ENCODE peak calls at places on chromosomes 12 and 14, in six cellular contexts. One of them, this sample, is unnamed.

GRCh38 chr12:124545508-124546418 is 21.6 kb downstream of the NCOR2 start:
- DNase-seq in psoas muscle: no peak
- DNase-seq in esophagus squamous epithelium: no peak
- DNase-seq in HepG2: no peak
- DNase-seq in heart left ventricle: no peak
- DNase-seq in fibroblast of mammary gland: peak
- DNase-seq in this sample: peak

GRCh38 chr14:95417492-95417891 is 97.8 kb upstream of the CLMN start:
- DNase-seq in heart left ventricle: no peak
- DNase-seq in fibroblast of mammary gland: no peak
- DNase-seq in psoas muscle: no peak
- DNase-seq in esophagus squamous epithelium: no peak
- DNase-seq in HepG2: no peak
- DNase-seq in this sample: no peak

GRCh38 chr12:6780573-6780972 is 8.3 kb downstream of the LAG3 start:
- DNase-seq in psoas muscle: no peak
- DNase-seq in esophagus squamous epithelium: no peak
- DNase-seq in fibroblast of mammary gland: no peak
- DNase-seq in HepG2: no peak
- DNase-seq in heart left ventricle: no peak
- DNase-seq in this sample: no peak

GRCh38 chr12:67080637-67081036 is 188.5 kb upstream of the CAND1 start:
- DNase-seq in HepG2: no peak
- DNase-seq in psoas muscle: no peak
- DNase-seq in heart left ventricle: no peak
- DNase-seq in esophagus squamous epithelium: no peak
- DNase-seq in fibroblast of mammary gland: no peak
- DNase-seq in this sample: no peak

GRCh38 chr12:45050751-45051489 is at the start of gene DBX2:
- DNase-seq in HepG2: no peak
- DNase-seq in esophagus squamous epithelium: no peak
- DNase-seq in heart left ventricle: no peak
- DNase-seq in fibroblast of mammary gland: no peak
- DNase-seq in psoas muscle: no peak
- DNase-seq in this sample: no peak

GRCh38 chr14:23725980-23726746 is 90.0 kb downstream of the DHRS2 start:
- DNase-seq in esophagus squamous epithelium: no peak
- DNase-seq in heart left ventricle: no peak
- DNase-seq in psoas muscle: no peak
- DNase-seq in HepG2: no peak
- DNase-seq in fibroblast of mammary gland: no peak
- DNase-seq in this sample: no peak

GRCh38 chr14:100535287-100536131 is 51.7 kb downstream of the BEGAIN start:
- DNase-seq in heart left ventricle: peak
- DNase-seq in HepG2: no peak
- DNase-seq in fibroblast of mammary gland: no peak
- DNase-seq in esophagus squamous epithelium: no peak
- DNase-seq in psoas muscle: peak
- DNase-seq in this sample: no peak

GRCh38 chr14:105710119-105711057 is 184.0 kb downstream of the TMEM121 start:
- DNase-seq in esophagus squamous epithelium: no peak
- DNase-seq in HepG2: no peak
- DNase-seq in fibroblast of mammary gland: no peak
- DNase-seq in heart left ventricle: no peak
- DNase-seq in psoas muscle: no peak
- DNase-seq in this sample: no peak

GRCh38 chr14:23118506-23119361 is at the start of gene CEBPE:
- DNase-seq in fibroblast of mammary gland: no peak
- DNase-seq in HepG2: no peak
- DNase-seq in esophagus squamous epithelium: no peak
- DNase-seq in heart left ventricle: no peak
- DNase-seq in psoas muscle: no peak
- DNase-seq in this sample: no peak

GRCh38 chr12:63301311-63301710 is 150.3 kb upstream of the AVPR1A start:
- DNase-seq in psoas muscle: no peak
- DNase-seq in esophagus squamous epithelium: no peak
- DNase-seq in HepG2: no peak
- DNase-seq in heart left ventricle: no peak
- DNase-seq in fibroblast of mammary gland: no peak
- DNase-seq in this sample: no peak

GRCh38 chr12:48934312-48934706 is 9.0 kb upstream of the FKBP11 start:
- DNase-seq in fibroblast of mammary gland: no peak
- DNase-seq in heart left ventricle: peak
- DNase-seq in HepG2: peak
- DNase-seq in esophagus squamous epithelium: no peak
- DNase-seq in psoas muscle: no peak
- DNase-seq in this sample: no peak

GRCh38 chr12:64390275-64390851 is at the start of gene C12orf56:
- DNase-seq in heart left ventricle: no peak
- DNase-seq in HepG2: no peak
- DNase-seq in esophagus squamous epithelium: no peak
- DNase-seq in psoas muscle: peak
- DNase-seq in fibroblast of mammary gland: peak
- DNase-seq in this sample: no peak

GRCh38 chr14:33564774-33565630 is 385.9 kb downstream of the EGLN3 start:
- DNase-seq in HepG2: peak
- DNase-seq in esophagus squamous epithelium: no peak
- DNase-seq in fibroblast of mammary gland: peak
- DNase-seq in heart left ventricle: no peak
- DNase-seq in psoas muscle: no peak
- DNase-seq in this sample: peak

GRCh38 chr12:27276275-27276674 is 32.2 kb downstream of the STK38L start:
- DNase-seq in heart left ventricle: no peak
- DNase-seq in psoas muscle: no peak
- DNase-seq in fibroblast of mammary gland: no peak
- DNase-seq in HepG2: no peak
- DNase-seq in esophagus squamous epithelium: no peak
- DNase-seq in this sample: no peak

GRCh38 chr12:42957136-42957535 is 367.6 kb upstream of the PRICKLE1 start:
- DNase-seq in psoas muscle: no peak
- DNase-seq in fibroblast of mammary gland: no peak
- DNase-seq in esophagus squamous epithelium: no peak
- DNase-seq in heart left ventricle: no peak
- DNase-seq in HepG2: no peak
- DNase-seq in this sample: no peak

GRCh38 chr12:109952160-109952858 is 43.9 kb downstream of the GIT2 start:
- DNase-seq in HepG2: no peak
- DNase-seq in fibroblast of mammary gland: no peak
- DNase-seq in esophagus squamous epithelium: no peak
- DNase-seq in heart left ventricle: no peak
- DNase-seq in psoas muscle: no peak
- DNase-seq in this sample: peak

GRCh38 chr14:103072595-103073366 is 11.2 kb upstream of the LBHD2 start:
- DNase-seq in heart left ventricle: no peak
- DNase-seq in esophagus squamous epithelium: no peak
- DNase-seq in fibroblast of mammary gland: no peak
- DNase-seq in psoas muscle: no peak
- DNase-seq in HepG2: no peak
- DNase-seq in this sample: no peak

GRCh38 chr14:24053548-24054323 is 1.9 kb downstream of the CARMIL3 start:
- DNase-seq in esophagus squamous epithelium: no peak
- DNase-seq in HepG2: no peak
- DNase-seq in heart left ventricle: no peak
- DNase-seq in psoas muscle: no peak
- DNase-seq in fibroblast of mammary gland: no peak
- DNase-seq in this sample: no peak

GRCh38 chr14:35687335-35687939 is 121.7 kb downstream of the RALGAPA1 start:
- DNase-seq in psoas muscle: no peak
- DNase-seq in heart left ventricle: no peak
- DNase-seq in esophagus squamous epithelium: no peak
- DNase-seq in HepG2: peak
- DNase-seq in fibroblast of mammary gland: peak
- DNase-seq in this sample: peak

GRCh38 chr12:18723752-18724151 is 14.1 kb downstream of the PLCZ1 start:
- DNase-seq in esophagus squamous epithelium: no peak
- DNase-seq in heart left ventricle: no peak
- DNase-seq in fibroblast of mammary gland: peak
- DNase-seq in psoas muscle: no peak
- DNase-seq in HepG2: no peak
- DNase-seq in this sample: no peak

GRCh38 chr12:1519642-1520041 is 74.7 kb downstream of the FBXL14 start:
- DNase-seq in psoas muscle: no peak
- DNase-seq in fibroblast of mammary gland: no peak
- DNase-seq in esophagus squamous epithelium: no peak
- DNase-seq in heart left ventricle: no peak
- DNase-seq in HepG2: no peak
- DNase-seq in this sample: no peak

GRCh38 chr12:46371718-46372130 is 849 bp downstream of the SLC38A2 start:
- DNase-seq in heart left ventricle: peak
- DNase-seq in HepG2: no peak
- DNase-seq in fibroblast of mammary gland: no peak
- DNase-seq in esophagus squamous epithelium: peak
- DNase-seq in psoas muscle: peak
- DNase-seq in this sample: peak

GRCh38 chr12:129902371-129903091 is 1.3 kb downstream of the TMEM132D start:
- DNase-seq in HepG2: no peak
- DNase-seq in psoas muscle: no peak
- DNase-seq in esophagus squamous epithelium: no peak
- DNase-seq in heart left ventricle: no peak
- DNase-seq in fibroblast of mammary gland: no peak
- DNase-seq in this sample: no peak

GRCh38 chr14:30655124-30655523 is 33.0 kb downstream of the SCFD1 start:
- DNase-seq in fibroblast of mammary gland: peak
- DNase-seq in heart left ventricle: no peak
- DNase-seq in esophagus squamous epithelium: no peak
- DNase-seq in HepG2: no peak
- DNase-seq in psoas muscle: no peak
- DNase-seq in this sample: no peak

DNA sequence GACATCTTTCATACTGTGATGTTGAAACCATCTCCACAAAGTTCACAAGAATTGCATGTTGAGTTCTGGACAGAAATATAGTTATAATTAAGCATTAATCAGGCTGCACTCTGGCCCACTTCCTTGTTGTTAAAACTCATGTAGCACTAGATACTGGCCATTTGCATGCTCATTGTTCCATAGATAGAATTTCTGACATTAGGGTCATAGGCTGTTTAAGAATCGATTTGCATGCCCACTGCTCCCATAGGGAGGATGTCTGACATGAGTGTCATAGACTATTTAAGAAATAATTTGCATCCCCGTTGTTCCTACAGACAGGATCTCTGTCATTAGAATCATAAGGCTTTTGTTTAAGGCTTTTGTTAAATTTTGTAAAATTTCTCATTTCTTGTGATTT is 50.2 kb downstream of the MYF5 start:
- DNase-seq in fibroblast of mammary gland: no peak
- DNase-seq in HepG2: no peak
- DNase-seq in heart left ventricle: no peak
- DNase-seq in psoas muscle: no peak
- DNase-seq in esophagus squamous epithelium: no peak
- DNase-seq in this sample: peak
- H3K4me3 ChIP-seq in fibroblast of mammary gland: no peak
- H3K4me3 ChIP-seq in HepG2: no peak
- H3K4me3 ChIP-seq in heart left ventricle: no peak
- H3K4me3 ChIP-seq in psoas muscle: no peak
- H3K4me3 ChIP-seq in esophagus squamous epithelium: no peak
- H3K4me3 ChIP-seq in this sample: no peak

GRCh38 chr14:101836131-101836530 is 74.6 kb downstream of the PPP2R5C start:
- DNase-seq in heart left ventricle: peak
- DNase-seq in psoas muscle: no peak
- DNase-seq in HepG2: no peak
- DNase-seq in fibroblast of mammary gland: peak
- DNase-seq in esophagus squamous epithelium: no peak
- DNase-seq in this sample: no peak
- H3K4me3 ChIP-seq in heart left ventricle: peak
- H3K4me3 ChIP-seq in psoas muscle: peak
- H3K4me3 ChIP-seq in HepG2: no peak
- H3K4me3 ChIP-seq in fibroblast of mammary gland: no peak
- H3K4me3 ChIP-seq in esophagus squamous epithelium: no peak
- H3K4me3 ChIP-seq in this sample: no peak

GRCh38 chr12:104721065-104721458 is 237.0 kb downstream of the SLC41A2 start:
- DNase-seq in fibroblast of mammary gland: no peak
- DNase-seq in heart left ventricle: no peak
- DNase-seq in HepG2: no peak
- DNase-seq in psoas muscle: no peak
- DNase-seq in esophagus squamous epithelium: no peak
- DNase-seq in this sample: no peak
- H3K4me3 ChIP-seq in fibroblast of mammary gland: no peak
- H3K4me3 ChIP-seq in heart left ventricle: peak
- H3K4me3 ChIP-seq in HepG2: no peak
- H3K4me3 ChIP-seq in psoas muscle: peak
- H3K4me3 ChIP-seq in esophagus squamous epithelium: peak
- H3K4me3 ChIP-seq in this sample: peak

GRCh38 chr14:66493750-66494149 is 7.6 kb downstream of the CCDC196 start:
- DNase-seq in psoas muscle: no peak
- DNase-seq in esophagus squamous epithelium: no peak
- DNase-seq in fibroblast of mammary gland: no peak
- DNase-seq in heart left ventricle: no peak
- DNase-seq in HepG2: no peak
- DNase-seq in this sample: no peak

GRCh38 chr14:66490143-66491111 is 4.3 kb downstream of the CCDC196 start:
- DNase-seq in fibroblast of mammary gland: no peak
- DNase-seq in psoas muscle: no peak
- DNase-seq in heart left ventricle: no peak
- DNase-seq in esophagus squamous epithelium: no peak
- DNase-seq in HepG2: peak
- DNase-seq in this sample: no peak

GRCh38 chr14:66496188-66496807 is 10.1 kb downstream of the CCDC196 start:
- DNase-seq in HepG2: no peak
- DNase-seq in psoas muscle: no peak
- DNase-seq in esophagus squamous epithelium: no peak
- DNase-seq in heart left ventricle: no peak
- DNase-seq in fibroblast of mammary gland: peak
- DNase-seq in this sample: no peak

GRCh38 chr14:66496911-66497310 is 10.7 kb downstream of the CCDC196 start:
- DNase-seq in heart left ventricle: no peak
- DNase-seq in psoas muscle: no peak
- DNase-seq in esophagus squamous epithelium: no peak
- DNase-seq in fibroblast of mammary gland: no peak
- DNase-seq in HepG2: no peak
- DNase-seq in this sample: no peak

DNA sequence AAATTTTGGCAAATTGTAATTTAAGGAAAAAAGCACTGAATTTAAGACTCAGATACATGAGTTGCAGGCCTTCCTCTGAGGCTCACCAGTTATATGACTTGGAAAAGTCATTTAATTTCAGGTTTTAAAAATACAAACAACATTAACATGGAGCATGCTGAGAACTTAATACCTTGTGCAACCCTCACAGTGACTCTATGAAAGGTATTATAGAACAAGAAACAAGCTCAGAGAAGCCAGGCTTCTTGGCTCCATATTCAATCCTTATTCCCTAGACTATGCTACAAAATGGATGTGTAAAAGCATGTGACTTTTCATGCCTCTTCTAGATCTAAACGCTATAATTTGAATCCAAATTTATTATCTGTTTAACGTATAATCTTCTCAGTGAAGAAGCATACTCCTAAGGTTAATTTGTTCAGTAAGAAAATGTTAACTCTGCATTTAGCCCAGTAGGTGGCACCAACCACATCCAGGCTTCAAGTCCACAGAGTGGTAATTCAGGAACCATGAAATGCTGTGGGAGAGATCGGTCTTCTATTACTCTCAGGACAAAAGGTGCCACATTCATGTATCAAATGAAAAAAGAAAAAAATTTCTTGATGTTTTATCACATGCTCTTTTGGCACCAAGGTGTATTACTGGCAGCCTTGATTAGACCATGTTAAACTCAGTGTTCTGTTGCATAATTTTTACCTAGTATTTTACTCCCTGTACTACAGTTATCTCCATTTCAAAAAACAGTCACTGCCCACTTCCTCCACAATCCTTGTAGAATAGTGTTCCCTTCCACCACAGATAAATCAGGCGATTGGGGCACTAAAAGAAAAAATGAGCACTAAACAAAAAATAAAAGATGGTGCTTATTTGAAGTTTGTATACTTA is 9.3 kb downstream of the CCDC196 start:
- DNase-seq in esophagus squamous epithelium: no peak
- DNase-seq in heart left ventricle: peak
- DNase-seq in fibroblast of mammary gland: peak
- DNase-seq in psoas muscle: no peak
- DNase-seq in HepG2: peak
- DNase-seq in this sample: peak
- H3K4me3 ChIP-seq in esophagus squamous epithelium: no peak
- H3K4me3 ChIP-seq in heart left ventricle: peak
- H3K4me3 ChIP-seq in fibroblast of mammary gland: peak
- H3K4me3 ChIP-seq in psoas muscle: peak
- H3K4me3 ChIP-seq in HepG2: peak
- H3K4me3 ChIP-seq in this sample: no peak

This sample was measured in GM12865.